ENCODE peak calls at places on chromosomes 3 and 15, in five cellular contexts. A, P, Y, K and R are unnamed samples.

GRCh38 chr3:187773963-187774789 is 28.9 kb upstream of the BCL6 start:
- DNase-seq in A (no peak), P (no peak), Y (no peak), K (no peak), R (no peak)

GRCh38 chr3:163785693-163786092 is 1292.6 kb downstream of the SI start:
- DNase-seq in A (no peak), P (no peak), Y (peak), K (no peak), R (peak)

GRCh38 chr3:24167468-24167867 is 222.4 kb downstream of the NR1D2 start:
- DNase-seq in A (no peak), P (no peak), Y (no peak), K (no peak), R (no peak)

GRCh38 chr3:51559266-51559907 is 20.9 kb downstream of the RAD54L2 start:
- DNase-seq in A (peak), P (no peak), Y (no peak), K (peak), R (no peak)

GRCh38 chr15:75840659-75841058 is 2.6 kb upstream of the UBE2Q2 start:
- DNase-seq in A (peak), P (no peak), Y (no peak), K (peak), R (no peak)

GRCh38 chr15:74392402-74392876 is 25.0 kb upstream of the CYP11A1 start:
- DNase-seq in A (no peak), P (no peak), Y (no peak), K (peak), R (no peak)

GRCh38 chr3:149339931-149340309 is 6.5 kb upstream of the TM4SF18 start:
- DNase-seq in A (peak), P (no peak), Y (peak), K (peak), R (no peak)

GRCh38 chr3:126897943-126898342 is 85.0 kb upstream of the PLXNA1 start:
- DNase-seq in A (no peak), P (no peak), Y (no peak), K (no peak), R (no peak)

GRCh38 chr3:129587061-129587460 is 19.4 kb downstream of the PLXND1 start:
- DNase-seq in A (peak), P (no peak), Y (no peak), K (no peak), R (no peak)

GRCh38 chr3:147843331-147843730 is 434.2 kb downstream of the ZIC1 start:
- DNase-seq in A (peak), P (no peak), Y (no peak), K (peak), R (no peak)

GRCh38 chr3:28799084-28799483 is 450.5 kb upstream of the AZI2 start:
- DNase-seq in A (peak), P (no peak), Y (peak), K (no peak), R (no peak)

GRCh38 chr3:18153571-18154173 is 271.5 kb downstream of the SATB1 start:
- DNase-seq in A (peak), P (no peak), Y (peak), K (peak), R (no peak)

GRCh38 chr3:108311797-108312196 is 15.4 kb downstream of the HHLA2 start:
- DNase-seq in A (no peak), P (no peak), Y (no peak), K (no peak), R (no peak)

GRCh38 chr3:44682182-44682896 is 30.1 kb upstream of the ZNF502 start:
- DNase-seq in A (peak), P (no peak), Y (no peak), K (no peak), R (no peak)

GRCh38 chr15:91853968-91854943 is 748 bp downstream of the SLCO3A1 start:
- DNase-seq in A (no peak), P (peak), Y (no peak), K (peak), R (no peak)

GRCh38 chr3:65685621-65686020 is 353.1 kb downstream of the MAGI1 start:
- DNase-seq in A (peak), P (no peak), Y (no peak), K (peak), R (no peak)

GRCh38 chr15:98138910-98139309 is 178.4 kb downstream of the ARRDC4 start:
- DNase-seq in A (no peak), P (no peak), Y (no peak), K (no peak), R (no peak)

DNA sequence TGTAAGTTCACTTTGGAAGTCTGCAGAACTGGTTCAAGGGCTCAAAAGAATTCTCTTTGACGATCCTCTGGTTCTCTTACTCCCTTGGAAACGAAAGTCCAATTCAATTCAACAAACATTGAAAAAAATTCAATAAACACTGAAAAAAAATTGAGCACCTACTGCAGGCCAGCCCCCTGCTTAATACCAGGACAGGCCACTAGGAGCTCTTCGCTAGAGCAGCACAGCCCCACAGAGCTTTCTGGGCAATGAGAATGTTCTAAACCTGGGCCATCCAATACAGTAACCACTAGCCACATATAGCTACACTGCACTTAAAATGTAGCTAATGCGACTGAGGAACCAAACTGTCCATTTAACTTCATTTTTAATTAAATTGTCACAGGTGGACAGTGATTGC is 50.4 kb upstream of the DCLK3 start:
- DNase-seq in A (no peak), P (no peak), Y (no peak), K (no peak), R (no peak)
- TF ChIP-seq CTCF in A (peak), P (no peak), Y (peak), K (no peak), R (no peak)

GRCh38 chr15:79595271-79595670 is 163.1 kb downstream of the MINAR1 start:
- DNase-seq in A (no peak), P (no peak), Y (no peak), K (no peak), R (no peak)

GRCh38 chr15:79598639-79599038 is 166.5 kb downstream of the MINAR1 start:
- DNase-seq in A (no peak), P (no peak), Y (no peak), K (no peak), R (no peak)

GRCh38 chr15:79595995-79596622 is 164.0 kb downstream of the MINAR1 start:
- DNase-seq in A (peak), P (peak), Y (peak), K (peak), R (peak)

GRCh38 chr15:79592126-79592525 is 160.0 kb downstream of the MINAR1 start:
- DNase-seq in A (no peak), P (no peak), Y (no peak), K (no peak), R (no peak)

GRCh38 chr15:79593119-79593869 is 161.2 kb downstream of the MINAR1 start:
- DNase-seq in A (peak), P (no peak), Y (no peak), K (peak), R (no peak)
- TF ChIP-seq CTCF in A (peak), P (no peak), Y (peak), K (peak), R (no peak)

DNA sequence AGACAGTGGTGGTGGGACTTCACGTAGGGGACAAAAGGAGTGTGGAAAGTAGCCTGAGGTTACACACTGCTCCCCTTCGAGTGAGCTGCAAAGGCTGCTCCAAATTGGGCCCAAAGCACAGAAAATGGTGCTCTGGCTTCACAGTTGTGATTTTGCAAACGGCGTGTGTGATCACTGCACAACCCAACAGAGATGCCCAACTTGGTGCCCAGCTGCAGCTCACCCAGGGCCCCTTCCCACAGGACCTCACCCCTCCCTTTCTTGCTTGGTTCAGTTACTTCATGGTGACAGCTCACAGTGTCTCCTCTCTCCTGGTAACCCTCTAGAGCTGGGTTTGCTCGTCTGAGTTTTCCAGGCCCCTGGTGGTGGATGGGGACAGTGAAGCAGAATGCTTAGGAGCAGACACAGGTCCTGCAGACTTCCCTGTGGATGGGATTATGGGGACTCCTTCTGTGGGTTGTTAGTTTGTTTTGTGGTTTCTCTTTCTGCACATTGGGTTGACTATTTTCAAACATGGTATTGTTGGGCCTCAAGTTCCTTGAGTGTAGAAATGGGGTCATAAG is 98.3 kb downstream of the TOP2B start:
- DNase-seq in A (no peak), P (no peak), Y (no peak), K (no peak), R (no peak)
- TF ChIP-seq CTCF in A (peak), P (no peak), Y (peak), K (no peak), R (no peak)

GRCh38 chr15:57743424-57743823 is 36.9 kb downstream of the POLR2M start:
- DNase-seq in A (peak), P (no peak), Y (no peak), K (peak), R (no peak)
- TF ChIP-seq CTCF in A (no peak), P (no peak), Y (peak), K (peak), R (peak)

GRCh38 chr3:67791620-67792019 is 137.2 kb upstream of the SUCLG2 start:
- DNase-seq in A (no peak), P (no peak), Y (no peak), K (no peak), R (no peak)

GRCh38 chr3:67788396-67788795 is 134.0 kb upstream of the SUCLG2 start:
- DNase-seq in A (no peak), P (no peak), Y (no peak), K (no peak), R (no peak)

DNA sequence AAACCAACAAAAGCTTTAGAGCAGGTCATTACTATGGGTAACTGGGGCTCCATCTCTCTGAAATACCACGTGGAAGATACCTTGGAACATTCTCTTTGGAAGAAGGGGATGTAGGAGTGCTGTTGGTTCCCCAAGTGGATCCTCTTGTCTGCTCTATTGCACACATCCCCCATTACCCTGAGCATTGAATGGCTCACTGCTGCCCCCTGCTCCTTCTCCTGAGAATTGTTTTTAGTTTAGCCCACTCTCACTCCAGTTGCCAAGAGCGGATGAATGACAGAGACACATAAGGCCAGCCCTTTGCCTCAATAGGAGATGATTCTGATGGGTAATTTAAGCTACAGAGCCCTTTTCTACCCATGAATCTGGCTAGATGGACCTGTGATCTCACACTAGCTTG is 135.6 kb upstream of the SUCLG2 start:
- DNase-seq in A (peak), P (peak), Y (peak), K (peak), R (peak)
- TF ChIP-seq CTCF in A (peak), P (peak), Y (peak), K (peak), R (peak)

GRCh38 chr15:85289677-85290365 is 90.6 kb upstream of the AKAP13 start:
- DNase-seq in A (peak), P (peak), Y (peak), K (peak), R (peak)
- TF ChIP-seq CTCF in A (peak), P (peak), Y (peak), K (peak), R (peak)

GRCh38 chr3:101677436-101678286 is 729 bp upstream of the ZBTB11 start:
- DNase-seq in A (no peak), P (no peak), Y (no peak), K (no peak), R (no peak)
- TF ChIP-seq CTCF in A (no peak), P (no peak), Y (no peak), K (no peak), R (no peak)

GRCh38 chr15:59169337-59169736 is 37.3 kb upstream of the LDHAL6B start:
- DNase-seq in A (peak), P (no peak), Y (no peak), K (peak), R (no peak)

GRCh38 chr15:59165726-59166125 is 40.9 kb upstream of the LDHAL6B start:
- DNase-seq in A (no peak), P (no peak), Y (no peak), K (peak), R (peak)

GRCh38 chr15:59168536-59168935 is 38.1 kb upstream of the LDHAL6B start:
- DNase-seq in A (peak), P (no peak), Y (no peak), K (peak), R (no peak)

GRCh38 chr15:59166601-59167265 is 39.9 kb upstream of the LDHAL6B start:
- DNase-seq in A (no peak), P (no peak), Y (no peak), K (no peak), R (no peak)

DNA sequence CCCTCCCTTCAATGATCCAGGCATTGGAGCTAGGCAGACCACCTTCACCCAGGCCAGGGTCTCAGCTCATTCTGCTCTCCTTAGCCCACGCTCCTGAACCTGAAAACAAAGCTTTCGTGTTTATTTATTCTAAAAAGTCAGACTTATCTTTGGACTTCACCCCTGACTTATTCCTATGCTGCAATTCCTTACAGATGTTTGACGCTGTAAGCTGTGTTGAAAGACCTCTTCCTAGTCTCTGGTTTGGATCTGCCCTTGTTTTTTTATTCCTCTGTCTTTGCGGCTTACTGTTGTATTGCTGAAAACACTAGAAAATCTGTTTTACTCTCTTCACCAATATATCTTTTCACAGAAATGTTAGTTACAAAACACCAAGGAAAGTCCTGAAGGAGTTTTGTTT is 40.5 kb upstream of the LDHAL6B start:
- DNase-seq in A (no peak), P (no peak), Y (no peak), K (peak), R (no peak)
- TF ChIP-seq CTCF in A (no peak), P (no peak), Y (no peak), K (no peak), R (no peak)